ENCODE peak calls at places on chromosome 19, in nine cellular contexts. W is dorsolateral prefrontal cortex, M is IMR-90, K is fibroblast of mammary gland, C is heart left ventricle, E is PC-3, I is psoas muscle, Q is Caco-2, H is A549. P is an unnamed sample.

GRCh38 chr19:275958-276646 is 15.1 kb downstream of the PLPP2 start:
- DNase-seq in E (no peak), W (no peak), H (no peak), K (no peak), I (no peak), Q (no peak), M (no peak), C (no peak), P (no peak)

GRCh38 chr19:34994643-34995471 is 5.3 kb upstream of the GRAMD1A start:
- DNase-seq in M (no peak), H (peak; percentile 94), E (peak; percentile 69), W (no peak), Q (peak; percentile 76), I (no peak), K (no peak), C (no peak), P (no peak)

GRCh38 chr19:47036233-47036651 is 12.2 kb downstream of the TMEM160 start:
- DNase-seq in I (no peak), C (peak; percentile 23), H (peak; percentile 59), K (peak; percentile 22), M (no peak), E (peak; percentile 25), Q (peak; percentile 68), W (no peak), P (no peak)

GRCh38 chr19:42086188-42086736 is 10.3 kb downstream of the ZNF574 start:
- DNase-seq in H (no peak), M (no peak), I (no peak), K (no peak), E (no peak), C (no peak), W (no peak), Q (no peak), P (no peak)

GRCh38 chr19:2805261-2805900 is 14.3 kb upstream of the ZNF554 start:
- DNase-seq in W (no peak), M (no peak), K (no peak), C (peak; percentile 20), Q (no peak), H (no peak), I (no peak), E (no peak), P (no peak)

GRCh38 chr19:13396256-13397080 is 109.8 kb downstream of the CACNA1A start:
- DNase-seq in Q (peak; percentile 32), C (peak; percentile 30), E (peak; percentile 54), I (peak; percentile 23), W (peak; percentile 37), M (peak; percentile 70), H (peak; percentile 49), K (peak; percentile 93), P (no peak)

GRCh38 chr19:49210108-49210900 is 52.7 kb downstream of the TRPM4 start:
- DNase-seq in W (no peak), I (no peak), Q (peak; percentile 33), H (peak; percentile 69), M (no peak), C (no peak), K (peak; percentile 33), E (peak; percentile 22), P (no peak)

GRCh38 chr19:41366089-41366488 is 2.1 kb upstream of the B9D2 start:
- DNase-seq in M (no peak), I (no peak), Q (peak; percentile 28), K (no peak), W (no peak), C (no peak), H (peak; percentile 70), E (no peak), P (no peak)

GRCh38 chr19:34577056-34577455 is 95.5 kb downstream of the WTIP start:
- DNase-seq in W (no peak), C (no peak), K (no peak), I (no peak), H (no peak), Q (no peak), M (no peak), E (no peak), P (no peak)

GRCh38 chr19:39150235-39150634 is 24.6 kb downstream of the PAK4 start:
- DNase-seq in C (no peak), W (no peak), K (no peak), Q (no peak), I (no peak), E (no peak), H (no peak), M (no peak), P (no peak)

GRCh38 chr19:35268546-35269424 is at the start of gene USF2:
- DNase-seq in M (peak; percentile 61), K (peak; percentile 59), H (peak; percentile 93), E (peak; percentile 58), C (peak; percentile 86), W (peak; percentile 84), Q (peak; percentile 83), I (peak; percentile 81), P (peak; percentile 66)

GRCh38 chr19:27906081-27906480 is 1306.9 kb downstream of the UQCRFS1 start:
- DNase-seq in H (no peak), I (no peak), K (no peak), E (no peak), W (peak; percentile 51), C (no peak), Q (no peak), M (no peak), P (no peak)

GRCh38 chr19:5900976-5901375 is 2.6 kb downstream of the NDUFA11 start:
- DNase-seq in H (no peak), W (no peak), E (no peak), K (no peak), Q (no peak), M (no peak), C (no peak), I (no peak), P (no peak)

GRCh38 chr19:50686310-50687032 is 33.1 kb downstream of the SHANK1 start:
- DNase-seq in H (no peak), E (no peak), M (no peak), K (no peak), W (no peak), I (no peak), C (no peak), Q (no peak), P (no peak)

GRCh38 chr19:3186891-3187661 is 1.3 kb downstream of the NCLN start:
- DNase-seq in K (peak; percentile 28), W (no peak), I (no peak), Q (no peak), M (no peak), E (peak; percentile 8), C (no peak), H (no peak), P (no peak)

GRCh38 chr19:52028027-52028779 is at the start of gene ZNF614:
- DNase-seq in Q (peak; percentile 90), W (peak; percentile 90), M (peak; percentile 86), K (peak; percentile 86), H (peak; percentile 90), E (peak; percentile 91), I (peak; percentile 88), C (peak; percentile 90), P (peak; percentile 90)

DNA sequence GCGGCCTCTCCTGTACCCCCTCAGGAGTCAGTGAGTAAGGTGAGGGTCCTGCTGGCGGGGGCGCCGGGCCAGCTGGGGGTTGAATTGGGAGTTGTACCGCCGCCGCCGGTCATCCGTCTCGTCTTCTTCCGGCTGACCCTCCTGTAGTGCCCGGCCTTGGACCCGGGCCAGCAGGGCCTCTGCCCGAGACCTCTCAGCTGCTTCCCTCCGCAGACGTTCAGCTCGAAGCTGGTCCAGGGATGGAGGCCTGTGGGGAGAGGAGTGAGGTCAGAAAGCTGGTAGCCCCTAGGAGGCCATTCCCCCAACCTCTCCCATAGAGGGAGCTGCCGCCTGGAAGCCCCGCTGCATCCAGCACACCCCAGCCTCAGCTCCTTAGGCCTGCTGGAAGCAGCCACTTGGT is 3.8 kb downstream of the LENG1 start:
- DNase-seq in I (no peak), H (no peak), E (no peak), C (no peak), K (no peak), M (no peak), Q (no peak), W (no peak), P (no peak)
- TF ChIP-seq CTCF in I (no peak), H (no peak), E (no peak), C (no peak), K (no peak), M (no peak), Q (no peak), W (no peak), P (no peak)

DNA sequence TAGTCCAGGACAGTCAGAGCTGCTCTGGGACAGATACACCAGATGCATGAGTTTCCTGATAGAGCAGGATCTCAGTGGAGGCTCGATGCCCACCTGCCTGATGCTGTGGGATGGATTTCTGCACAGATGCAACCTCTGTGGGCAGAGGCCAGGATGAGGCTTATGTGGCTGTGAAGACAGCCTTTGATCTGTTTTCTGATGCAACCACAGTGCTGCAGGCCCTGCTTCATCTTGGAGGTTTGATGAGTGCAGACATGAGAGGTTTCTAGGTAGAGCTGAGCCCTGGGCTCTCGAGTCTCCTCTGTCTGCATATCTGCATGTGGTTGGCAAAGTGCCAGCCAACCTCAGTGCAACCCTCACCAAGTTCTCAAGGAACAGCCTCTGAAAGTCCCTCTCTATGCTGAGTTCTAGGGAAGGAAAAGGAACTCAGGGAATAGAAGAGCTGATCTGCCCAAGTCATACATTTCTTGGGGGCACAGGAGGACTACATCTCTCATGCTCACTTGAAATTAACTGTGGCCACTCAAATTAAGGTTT is 23.1 kb upstream of the TSHZ3 start:
- DNase-seq in K (no peak), M (no peak), W (no peak), Q (no peak), I (no peak), H (no peak), E (no peak), C (no peak), P (no peak)
- TF ChIP-seq CTCF in K (no peak), M (no peak), W (no peak), Q (no peak), I (no peak), H (no peak), E (no peak), C (no peak), P (no peak)

GRCh38 chr19:17026041-17026658 is 460 bp downstream of the CPAMD8 start:
- DNase-seq in W (no peak), E (no peak), C (no peak), I (no peak), H (no peak), K (no peak), Q (no peak), M (no peak), P (no peak)
- TF ChIP-seq CTCF in W (no peak), E (no peak), C (no peak), I (no peak), H (no peak), K (no peak), Q (no peak), M (no peak), P (no peak)

DNA sequence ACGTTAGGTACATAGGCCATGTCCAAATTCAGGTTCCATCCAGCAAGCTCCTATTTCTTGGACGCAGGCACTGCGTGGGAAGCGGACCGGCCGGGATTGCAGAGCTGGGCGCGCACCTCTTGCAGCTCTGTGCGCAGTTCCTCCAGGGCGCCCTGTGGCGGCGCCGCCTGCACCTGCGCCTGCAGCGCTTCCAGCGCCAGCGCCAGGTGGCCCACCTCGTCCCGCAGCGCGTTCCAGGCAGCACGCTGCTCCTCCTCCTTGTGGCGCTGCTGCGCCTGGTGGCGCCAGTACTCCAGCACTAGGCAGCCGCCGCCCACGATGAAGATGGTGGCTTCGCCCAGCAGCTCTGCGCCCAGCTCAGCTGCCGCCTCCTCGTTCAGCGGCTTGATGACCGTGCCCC is 31.1 kb downstream of the OPA3 start:
- DNase-seq in W (peak; percentile 46), E (no peak), I (no peak), H (no peak), K (no peak), C (no peak), Q (no peak), M (no peak), P (no peak)
- TF ChIP-seq CTCF in W (no peak), E (no peak), I (no peak), H (no peak), K (no peak), C (no peak), Q (no peak), M (no peak), P (no peak)

GRCh38 chr19:11530432-11530831 is 1.5 kb upstream of the ECSIT start:
- DNase-seq in K (peak; percentile 90), Q (peak; percentile 50), H (peak; percentile 89), M (peak; percentile 78), E (peak; percentile 84), W (peak; percentile 97), I (peak; percentile 70), C (peak; percentile 85), P (no peak)
- TF ChIP-seq CTCF in K (peak; percentile 31), Q (peak; percentile 1), H (no peak), M (peak; percentile 34), E (peak; percentile 51), W (peak; percentile 65), I (peak; percentile 17), C (peak; percentile 44), P (no peak)